ENCODE peak calls at places on chromosomes 11 and 22, in five cellular contexts. T is brain microvascular endothelial cell, D is OCI-LY7, O is DMS53, Y is A172. I is an unnamed sample.

GRCh38 chr22:22705328-22706100 is 61.1 kb downstream of the GGTLC2 start:
- DNase-seq in T (no peak), D (no peak), O (no peak), Y (no peak), I (no peak)

GRCh38 chr11:130159657-130160459 is at the start of gene ST14:
- DNase-seq in T (no peak), D (peak; percentile 70), O (peak; percentile 93), Y (no peak), I (peak; percentile 54)

GRCh38 chr11:120579601-120580000 is 68.1 kb downstream of the GRIK4 start:
- DNase-seq in T (no peak), D (no peak), O (no peak), Y (no peak), I (no peak)

GRCh38 chr11:3074912-3075589 is 17.8 kb upstream of the CARS1 start:
- DNase-seq in T (no peak), D (no peak), O (peak; percentile 33), Y (peak; percentile 22), I (no peak)

GRCh38 chr22:25111579-25112517 is 87.8 kb upstream of the CRYBB3 start:
- DNase-seq in T (no peak), D (no peak), O (peak; percentile 60), Y (no peak), I (peak; percentile 9)

GRCh38 chr11:11148104-11148509 is 204.9 kb downstream of the CSNK2A3 start:
- DNase-seq in T (peak; percentile 83), D (no peak), O (no peak), Y (peak; percentile 66), I (peak; percentile 6)

GRCh38 chr11:69558519-69558941 is 77.1 kb downstream of the LINC01488 start:
- DNase-seq in T (no peak), D (no peak), O (no peak), Y (no peak), I (no peak)

GRCh38 chr22:24411256-24412004 is 16.0 kb upstream of the ADORA2A start:
- DNase-seq in T (no peak), D (no peak), O (no peak), Y (no peak), I (no peak)

GRCh38 chr22:42475122-42475521 is 42.9 kb upstream of the NFAM1 start:
- DNase-seq in T (no peak), D (no peak), O (no peak), Y (no peak), I (no peak)

GRCh38 chr22:36253523-36254490 is 874 bp downstream of the APOL1 start:
- DNase-seq in T (no peak), D (no peak), O (no peak), Y (no peak), I (no peak)

GRCh38 chr11:117929568-117930207 is 486 bp upstream of the TMPRSS13 start:
- DNase-seq in T (no peak), D (no peak), O (no peak), Y (no peak), I (no peak)

GRCh38 chr22:18998998-18999397 is 62.9 kb upstream of the PRODH start:
- DNase-seq in T (no peak), D (peak; percentile 4), O (peak; percentile 1), Y (no peak), I (peak; percentile 9)

I was measured in NAMALWA.